ENCODE peak calls at places on chromosomes 12 and 14, in four cellular contexts. M is HepG2, J is K562, K is GM12878. B is an unnamed sample.

GRCh38 chr14:96735509-96735908 is 61.7 kb upstream of the VRK1 start:
- DNase-seq in M (no peak), J (no peak), K (no peak), B (no peak)

GRCh38 chr14:54299393-54300363 is 97.1 kb upstream of the CDKN3 start:
- DNase-seq in K (no peak), J (no peak), M (peak; percentile 28), B (no peak)

GRCh38 chr12:112837629-112838191 is 46.2 kb downstream of the RPH3A start:
- DNase-seq in J (no peak), K (no peak), M (peak; percentile 14), B (no peak)

GRCh38 chr14:105420976-105421674 is 1.5 kb downstream of the MTA1 start:
- DNase-seq in J (peak; percentile 31), K (no peak), M (no peak), B (no peak)

GRCh38 chr14:102913341-102914211 is 8.9 kb upstream of the AMN start:
- DNase-seq in K (no peak), J (no peak), M (no peak), B (no peak)

GRCh38 chr14:34356267-34356660 is 105.8 kb downstream of the SPTSSA start:
- DNase-seq in J (no peak), K (no peak), M (no peak), B (no peak)

GRCh38 chr14:68684466-68685418 is 108.1 kb downstream of the ZFP36L1 start:
- DNase-seq in K (no peak), J (no peak), M (no peak), B (no peak)

GRCh38 chr14:72607386-72608125 is 286.3 kb downstream of the DPF3 start:
- DNase-seq in M (no peak), K (no peak), J (no peak), B (no peak)

GRCh38 chr12:27966870-27967269 is 5.7 kb downstream of the PTHLH start:
- DNase-seq in J (peak; percentile 39), M (peak; percentile 20), K (no peak), B (no peak)

GRCh38 chr12:50458606-50459005 is 46.2 kb upstream of the DIP2B start:
- DNase-seq in J (no peak), M (no peak), K (no peak), B (no peak)

GRCh38 chr14:57182760-57183503 is 85.8 kb downstream of the EXOC5 start:
- DNase-seq in M (peak; percentile 15), J (no peak), K (no peak), B (peak; percentile 55)

GRCh38 chr12:4137441-4137840 is 136.1 kb upstream of the CCND2 start:
- DNase-seq in K (no peak), J (no peak), M (no peak), B (no peak)

GRCh38 chr14:76936483-76936882 is 92.0 kb downstream of the IRF2BPL start:
- DNase-seq in J (no peak), M (no peak), K (no peak), B (no peak)

GRCh38 chr14:100096656-100097055 is 31.4 kb downstream of the EVL start:
- DNase-seq in M (no peak), K (no peak), J (no peak), B (no peak)

GRCh38 chr12:48185181-48185919 is 1.9 kb downstream of the CCDC184 start:
- DNase-seq in M (no peak), J (no peak), K (no peak), B (no peak)

GRCh38 chr12:93601591-93601990 is 29.1 kb downstream of the SOCS2 start:
- DNase-seq in M (no peak), J (no peak), K (no peak), B (no peak)

GRCh38 chr12:105067511-105068031 is 16.7 kb downstream of the ALDH1L2 start:
- DNase-seq in M (no peak), J (no peak), K (no peak), B (no peak)

GRCh38 chr12:105226219-105226618 is 9.8 kb downstream of the APPL2 start:
- DNase-seq in K (no peak), M (no peak), J (no peak), B (no peak)

GRCh38 chr14:57179273-57179672 is 89.4 kb downstream of the EXOC5 start:
- DNase-seq in M (no peak), K (no peak), J (no peak), B (no peak)

GRCh38 chr12:106745181-106745745 is 29.2 kb upstream of the RIC8B start:
- DNase-seq in K (no peak), M (no peak), J (no peak), B (no peak)

GRCh38 chr14:55752580-55753365 is 172.8 kb downstream of the KTN1 start:
- DNase-seq in J (no peak), M (no peak), K (no peak), B (no peak)

GRCh38 chr12:6396031-6396430 is 12.1 kb downstream of the LTBR start:
- DNase-seq in K (no peak), M (no peak), J (no peak), B (no peak)

GRCh38 chr12:28925726-28926376 is 223.2 kb upstream of the FAR2 start:
- DNase-seq in K (no peak), M (no peak), J (no peak), B (no peak)

GRCh38 chr14:49679271-49679670 is 8.7 kb downstream of the POLE2 start:
- DNase-seq in M (no peak), J (no peak), K (no peak), B (no peak)

GRCh38 chr12:86660000-86660399 is 403.8 kb upstream of the MGAT4C start:
- DNase-seq in K (no peak), J (no peak), M (no peak), B (no peak)

GRCh38 chr12:76375939-76376338 is 27.7 kb upstream of the BBS10 start:
- DNase-seq in J (no peak), M (peak; percentile 9), K (no peak), B (no peak)

GRCh38 chr12:69900720-69901131 is 75.7 kb downstream of the MYRFL start:
- DNase-seq in J (peak; percentile 38), M (peak; percentile 76), K (no peak), B (peak; percentile 60)

GRCh38 chr12:70556179-70556869 is 80.9 kb downstream of the PTPRB start:
- DNase-seq in K (no peak), J (no peak), M (no peak), B (no peak)

GRCh38 chr12:2860170-2860569 is 3.3 kb upstream of the TEX52 start:
- DNase-seq in K (no peak), M (no peak), J (no peak), B (no peak)

GRCh38 chr12:67085699-67086098 is 183.5 kb upstream of the CAND1 start:
- DNase-seq in M (no peak), K (no peak), J (no peak), B (no peak)

GRCh38 chr12:2944401-2945047 is 14.7 kb upstream of the TEAD4 start:
- DNase-seq in K (peak; percentile 15), J (peak; percentile 64), M (peak; percentile 46), B (peak; percentile 55)

GRCh38 chr14:100294213-100294962 is 11.9 kb downstream of the SLC25A29 start:
- DNase-seq in M (no peak), J (no peak), K (peak; percentile 23), B (no peak)

GRCh38 chr14:98606041-98606640 is 665.9 kb downstream of the BCL11B start:
- DNase-seq in J (no peak), M (no peak), K (no peak), B (no peak)

GRCh38 chr14:92603309-92604257 is 90.0 kb downstream of the RIN3 start:
- DNase-seq in K (no peak), J (no peak), M (no peak), B (no peak)

GRCh38 chr14:64755661-64756265 is 51.5 kb downstream of the PLEKHG3 start:
- DNase-seq in K (no peak), M (no peak), J (peak; percentile 31), B (no peak)

GRCh38 chr12:96108321-96108720 is 72.9 kb upstream of the LTA4H start:
- DNase-seq in K (no peak), J (no peak), M (no peak), B (no peak)

GRCh38 chr12:109385339-109386078 is 37.8 kb downstream of the MYO1H start:
- DNase-seq in K (no peak), M (peak; percentile 32), J (peak; percentile 14), B (peak; percentile 44)

GRCh38 chr14:68235011-68235410 is 415.4 kb downstream of the RAD51B start:
- DNase-seq in J (no peak), M (no peak), K (no peak), B (no peak)

GRCh38 chr12:76878045-76878898 is 547 bp downstream of the CSRP2 start:
- DNase-seq in J (peak; percentile 39), M (peak; percentile 23), K (no peak), B (peak; percentile 35)

GRCh38 chr14:23550827-23551265 is 719 bp downstream of the ZFHX2 start:
- DNase-seq in M (no peak), J (peak; percentile 72), K (no peak), B (no peak)
- TF ChIP-seq BHLHE40 in M (no peak), J (no peak), K (no peak), B (no peak)

GRCh38 chr14:48536318-48536717 is 860.9 kb upstream of the MDGA2 start:
- DNase-seq in J (no peak), M (peak; percentile 4), K (no peak), B (peak; percentile 6)
- TF ChIP-seq TARDBP in J (no peak), M (no peak), K (no peak), B (no peak)

GRCh38 chr12:45212064-45212463 is 3.8 kb upstream of the ANO6 start:
- DNase-seq in K (no peak), J (no peak), M (no peak), B (no peak)
- TF ChIP-seq BHLHE40 in K (no peak), J (no peak), M (no peak), B (no peak)

DNA sequence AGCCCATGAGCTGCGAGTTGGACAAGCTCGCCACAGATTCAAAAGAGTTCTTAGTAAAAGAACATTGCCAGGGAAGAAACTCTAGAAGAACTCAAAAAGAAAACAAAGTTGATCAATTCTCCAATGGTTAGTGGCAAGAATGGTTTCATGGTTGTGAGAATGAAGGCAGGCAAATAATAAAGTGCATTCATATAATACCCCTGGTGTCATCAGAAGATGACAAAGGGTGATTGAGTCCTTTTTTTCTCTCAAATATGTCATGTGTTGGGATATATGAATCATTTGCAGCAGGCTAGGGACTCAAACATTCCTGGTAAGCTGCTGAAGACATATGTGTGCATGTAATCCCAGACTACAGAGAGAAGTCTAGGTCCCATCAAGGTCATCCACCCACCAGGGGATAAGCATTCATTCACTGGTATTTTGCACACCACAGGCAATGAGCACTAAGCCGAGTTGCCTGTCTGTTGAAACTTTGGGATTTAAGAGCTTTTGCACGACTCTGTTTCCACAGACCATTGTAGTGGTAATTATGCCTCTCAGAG is 82.4 kb upstream of the MYF6 start:
- DNase-seq in K (no peak), J (no peak), M (no peak), B (no peak)
- TF ChIP-seq TARDBP in K (no peak), J (no peak), M (no peak), B (no peak)

DNA sequence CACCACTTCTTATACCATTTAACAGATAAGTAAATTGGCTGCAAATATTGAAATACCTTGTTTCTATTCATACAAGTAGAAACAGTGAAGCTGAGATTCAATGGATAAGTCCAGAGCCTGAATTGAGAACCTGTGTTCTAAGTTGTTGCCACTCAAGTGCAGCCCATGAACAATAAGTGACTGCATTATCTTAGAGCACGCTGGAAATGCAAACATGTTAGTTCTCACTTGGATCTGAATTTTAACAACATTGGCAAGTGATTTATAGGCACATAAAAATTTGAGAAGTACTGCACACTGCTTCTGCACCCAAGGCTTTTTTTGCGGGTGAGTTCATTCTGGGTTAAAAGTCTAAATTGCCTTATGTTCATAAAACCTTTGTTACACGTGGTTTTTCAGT is 484.3 kb downstream of the NAV3 start:
- DNase-seq in J (no peak), K (no peak), M (no peak), B (peak; percentile 33)
- TF ChIP-seq BHLHE40 in J (no peak), K (no peak), M (no peak), B (no peak)

GRCh38 chr14:36767603-36768281 is 106.1 kb downstream of the PAX9 start:
- DNase-seq in J (peak; percentile 9), M (no peak), K (no peak), B (peak; percentile 23)
- TF ChIP-seq TARDBP in J (no peak), M (no peak), K (no peak), B (no peak)

B was measured in HEK293T.